ENCODE peak calls at places on chromosome X, in five cellular contexts. B is EL; H is effector memory CD8-positive, alpha-beta T cell; Y is fibroblast of the conjunctiva; R is MM.1S. X is an unnamed sample.

GRCh38 chrX:28718450-28718849 is 131.2 kb downstream of the IL1RAPL1 start:
- DNase-seq in B (no peak), H (no peak), Y (no peak), R (no peak), X (no peak)

GRCh38 chrX:5646818-5647217 is 581.8 kb downstream of the NLGN4X start:
- DNase-seq in B (no peak), H (no peak), Y (no peak), R (peak; percentile 84), X (no peak)

GRCh38 chrX:42362219-42362618 is 415.7 kb downstream of the PPP1R2C start:
- DNase-seq in B (no peak), H (no peak), Y (no peak), R (no peak), X (no peak)

GRCh38 chrX:10582215-10582733 is 38.1 kb downstream of the MID1 start:
- DNase-seq in B (peak; percentile 17), H (no peak), Y (no peak), R (no peak), X (no peak)

GRCh38 chrX:13293700-13294099 is 26.2 kb downstream of the ATXN3L start:
- DNase-seq in B (no peak), H (no peak), Y (no peak), R (no peak), X (no peak)

GRCh38 chrX:24189490-24189889 is 40.0 kb downstream of the ZFX start:
- DNase-seq in B (no peak), H (no peak), Y (no peak), R (no peak), X (no peak)

GRCh38 chrX:149222040-149222439 is 283.1 kb downstream of the IDS start:
- DNase-seq in B (no peak), H (no peak), Y (no peak), R (no peak), X (no peak)

GRCh38 chrX:120726294-120726693 is 96.4 kb upstream of the C1GALT1C1 start:
- DNase-seq in B (no peak), H (no peak), Y (no peak), R (peak; percentile 19), X (no peak)

GRCh38 chrX:7996414-7996813 is 69.2 kb upstream of the PNPLA4 start:
- DNase-seq in B (peak; percentile 18), H (peak; percentile 18), Y (peak; percentile 21), R (peak; percentile 28), X (peak; percentile 29)

GRCh38 chrX:111098874-111099273 is 2.9 kb downstream of the PAK3 start:
- DNase-seq in B (peak; percentile 7), H (peak; percentile 47), Y (peak; percentile 3), R (peak; percentile 72), X (peak; percentile 54)

GRCh38 chrX:115892787-115893671 is 277.5 kb upstream of the AGTR2 start:
- DNase-seq in B (peak; percentile 10), H (no peak), Y (peak; percentile 49), R (peak; percentile 44), X (peak; percentile 73)

GRCh38 chrX:30735839-30736238 is 82.6 kb downstream of the GK start:
- DNase-seq in B (peak; percentile 54), H (peak; percentile 43), Y (peak; percentile 33), R (peak; percentile 69), X (peak; percentile 60)

GRCh38 chrX:47854474-47854873 is 17.8 kb downstream of the ZNF81 start:
- DNase-seq in B (peak; percentile 16), H (no peak), Y (no peak), R (peak; percentile 53), X (peak; percentile 17)

X was measured in naive thymus-derived CD4-positive, alpha-beta T cell.